ENCODE peak calls at places on chromosomes 7 and 10, in four cellular contexts. One of them, this sample, is unnamed.

GRCh38 chr7:73613954-73614735 is 10.2 kb downstream of the MLXIPL start:
- DNase-seq in anterior cingulate cortex: no peak
- DNase-seq in HCT116: no peak
- DNase-seq in right cardiac atrium: no peak
- DNase-seq in this sample: no peak

GRCh38 chr7:116330961-116331360 is 120.6 kb downstream of the TES start:
- DNase-seq in right cardiac atrium: no peak
- DNase-seq in HCT116: no peak
- DNase-seq in anterior cingulate cortex: no peak
- DNase-seq in this sample: no peak

GRCh38 chr7:150351587-150352194 is 10.3 kb upstream of the RARRES2 start:
- DNase-seq in right cardiac atrium: no peak
- DNase-seq in HCT116: no peak
- DNase-seq in anterior cingulate cortex: no peak
- DNase-seq in this sample: no peak

GRCh38 chr7:5758753-5759330 is 22.6 kb downstream of the RNF216 start:
- DNase-seq in right cardiac atrium: no peak
- DNase-seq in HCT116: no peak
- DNase-seq in anterior cingulate cortex: no peak
- DNase-seq in this sample: no peak

GRCh38 chr7:107715531-107715930 is 28.4 kb upstream of the CBLL1 start:
- DNase-seq in right cardiac atrium: no peak
- DNase-seq in HCT116: no peak
- DNase-seq in anterior cingulate cortex: no peak
- DNase-seq in this sample: no peak

GRCh38 chr7:69603937-69604494 is 5.7 kb downstream of the AUTS2 start:
- DNase-seq in anterior cingulate cortex: no peak
- DNase-seq in right cardiac atrium: no peak
- DNase-seq in HCT116: no peak
- DNase-seq in this sample: no peak

GRCh38 chr10:92575961-92576360 is 2.1 kb upstream of the IDE start:
- DNase-seq in right cardiac atrium: no peak
- DNase-seq in anterior cingulate cortex: no peak
- DNase-seq in HCT116: no peak
- DNase-seq in this sample: no peak

GRCh38 chr7:17781491-17782215 is 158.6 kb downstream of the SNX13 start:
- DNase-seq in HCT116: peak; percentile 12
- DNase-seq in anterior cingulate cortex: no peak
- DNase-seq in right cardiac atrium: no peak
- DNase-seq in this sample: no peak

GRCh38 chr10:58807631-58808024 is 295.0 kb downstream of the BICC1 start:
- DNase-seq in right cardiac atrium: no peak
- DNase-seq in anterior cingulate cortex: no peak
- DNase-seq in HCT116: no peak
- DNase-seq in this sample: no peak

GRCh38 chr7:102431617-102432298 is 1.6 kb upstream of the ORAI2 start:
- DNase-seq in right cardiac atrium: no peak
- DNase-seq in HCT116: no peak
- DNase-seq in anterior cingulate cortex: peak; percentile 62
- DNase-seq in this sample: no peak

GRCh38 chr10:120656121-120656520 is 195.0 kb upstream of the WDR11 start:
- DNase-seq in anterior cingulate cortex: no peak
- DNase-seq in right cardiac atrium: no peak
- DNase-seq in HCT116: no peak
- DNase-seq in this sample: no peak

GRCh38 chr10:25556457-25556856 is 377.6 kb upstream of the MYO3A start:
- DNase-seq in anterior cingulate cortex: no peak
- DNase-seq in right cardiac atrium: no peak
- DNase-seq in HCT116: no peak
- DNase-seq in this sample: no peak

This sample was measured in SW 1271.